ENCODE peak calls at places on chromosomes 16 and 17, in four cellular contexts. S is stimulated activated naive CD8-positive, alpha-beta T cell treated with anti-CD3 and anti-CD28 coated beads, Interleukin-15, Interleukin-2, amounts not matched to agents 100 U/mL and 50 U/mL, for 24 hours; L is CD4-positive, alpha-beta T cell; N is iPS-NIHi11. D is an unnamed sample.

GRCh38 chr16:57159447-57159846 is 26.4 kb downstream of the PSME3IP1 start:
- DNase-seq in S (no peak), L (no peak), N (no peak), D (no peak)

GRCh38 chr16:10876799-10877341 is at the start of gene CIITA:
- DNase-seq in S (peak; percentile 68), L (no peak), N (peak; percentile 58), D (peak; percentile 86)

GRCh38 chr16:27314161-27314723 is 468 bp downstream of the IL4R start:
- DNase-seq in S (peak; percentile 80), L (no peak), N (peak; percentile 56), D (peak; percentile 65)

GRCh38 chr17:79778504-79779087 is 648 bp downstream of the CBX2 start:
- DNase-seq in S (peak; percentile 43), L (no peak), N (peak; percentile 74), D (no peak)

GRCh38 chr17:3546521-3546920 is 11.1 kb downstream of the TRPV3 start:
- DNase-seq in S (no peak), L (no peak), N (no peak), D (no peak)

GRCh38 chr16:85637808-85638186 is 24.7 kb downstream of the GSE1 start:
- DNase-seq in S (no peak), L (no peak), N (no peak), D (no peak)

GRCh38 chr17:77164483-77165030 is 23.8 kb downstream of the SEC14L1 start:
- DNase-seq in S (no peak), L (no peak), N (no peak), D (no peak)

GRCh38 chr16:81616321-81617020 is 162.6 kb upstream of the PLCG2 start:
- DNase-seq in S (peak; percentile 80), L (peak; percentile 68), N (peak; percentile 73), D (no peak)

GRCh38 chr16:89048087-89048729 is 45.4 kb upstream of the ACSF3 start:
- DNase-seq in S (no peak), L (no peak), N (peak; percentile 61), D (no peak)

GRCh38 chr16:11796227-11797165 is 562 bp downstream of the ZC3H7A start:
- DNase-seq in S (peak; percentile 44), L (no peak), N (peak; percentile 75), D (peak; percentile 54)

GRCh38 chr16:17294856-17295255 is 175.9 kb downstream of the XYLT1 start:
- DNase-seq in S (no peak), L (no peak), N (no peak), D (no peak)

GRCh38 chr17:55435408-55435807 is 13.8 kb upstream of the MMD start:
- DNase-seq in S (no peak), L (no peak), N (no peak), D (no peak)

GRCh38 chr17:8963665-8964258 is 1.7 kb downstream of the PIK3R5 start:
- DNase-seq in S (no peak), L (no peak), N (no peak), D (no peak)

GRCh38 chr17:61310611-61311010 is 89.0 kb upstream of the TBX2 start:
- DNase-seq in S (no peak), L (no peak), N (no peak), D (no peak)

GRCh38 chr17:29389994-29390855 is at the start of gene TAOK1:
- DNase-seq in S (peak; percentile 99), L (peak; percentile 98), N (peak; percentile 95), D (peak; percentile 97)

GRCh38 chr17:73632513-73632912 is 11.7 kb downstream of the SDK2 start:
- DNase-seq in S (no peak), L (no peak), N (no peak), D (no peak)

GRCh38 chr17:77254961-77255741 is 114.4 kb downstream of the SEC14L1 start:
- DNase-seq in S (no peak), L (no peak), N (peak; percentile 63), D (peak; percentile 99)

GRCh38 chr17:7233701-7234099 is 617 bp downstream of the DVL2 start:
- DNase-seq in S (no peak), L (no peak), N (no peak), D (no peak)

GRCh38 chr16:62872339-62872738 is 836.1 kb upstream of the CDH8 start:
- DNase-seq in S (no peak), L (no peak), N (no peak), D (no peak)

GRCh38 chr17:55300479-55301290 is 35.9 kb downstream of the HLF start:
- DNase-seq in S (no peak), L (no peak), N (no peak), D (no peak)

GRCh38 chr16:8931864-8932263 is 31.8 kb downstream of the USP7 start:
- DNase-seq in S (peak; percentile 55), L (peak; percentile 43), N (peak; percentile 70), D (no peak)

GRCh38 chr17:66752411-66752810 is 82.5 kb upstream of the CACNG5 start:
- DNase-seq in S (no peak), L (no peak), N (no peak), D (no peak)

GRCh38 chr17:8935194-8935593 is 30.3 kb downstream of the PIK3R5 start:
- DNase-seq in S (peak; percentile 82), L (no peak), N (no peak), D (no peak)

GRCh38 chr16:30948956-30949654 is at the start of gene ORAI3:
- DNase-seq in S (peak; percentile 64), L (no peak), N (no peak), D (peak; percentile 57)

GRCh38 chr16:74160759-74161158 is 135.9 kb upstream of the PSMD7 start:
- DNase-seq in S (no peak), L (no peak), N (no peak), D (no peak)

GRCh38 chr17:10337976-10338375 is 34.8 kb downstream of the MYH13 start:
- DNase-seq in S (no peak), L (no peak), N (no peak), D (no peak)